ENCODE peak calls at places on chromosomes 13 and 19, in six cellular contexts. Z is suprapubic skin, L is upper lobe of left lung, K is transverse colon, O is tibial nerve, F is stomach. G is an unnamed sample.

GRCh38 chr13:107865643-107866006 is 349.7 kb downstream of the LIG4 start:
- DNase-seq in Z (no peak), L (no peak), K (no peak), O (no peak), F (no peak), G (no peak)

GRCh38 chr13:99377641-99378040 is 70.4 kb upstream of the GPR183 start:
- DNase-seq in Z (no peak), L (no peak), K (no peak), O (no peak), F (no peak), G (no peak)

GRCh38 chr13:37192986-37193385 is 87.5 kb upstream of the CSNK1A1L start:
- DNase-seq in Z (no peak), L (no peak), K (no peak), O (no peak), F (no peak), G (no peak)

GRCh38 chr19:42601811-42602443 is 7.2 kb upstream of the CEACAM8 start:
- DNase-seq in Z (no peak), L (no peak), K (no peak), O (no peak), F (no peak), G (no peak)

GRCh38 chr19:407501-408440 is 1.2 kb downstream of the C2CD4C start:
- DNase-seq in Z (peak), L (peak), K (no peak), O (no peak), F (no peak), G (peak)

GRCh38 chr19:9971341-9971897 is 35.1 kb upstream of the OLFM2 start:
- DNase-seq in Z (no peak), L (no peak), K (no peak), O (no peak), F (no peak), G (no peak)

GRCh38 chr19:53868091-53868891 is 608 bp downstream of the MYADM start:
- DNase-seq in Z (peak), L (peak), K (peak), O (no peak), F (peak), G (peak)

GRCh38 chr19:39681416-39681815 is 22.9 kb upstream of the LGALS14 start:
- DNase-seq in Z (no peak), L (no peak), K (no peak), O (no peak), F (no peak), G (no peak)

GRCh38 chr19:11381535-11382369 is 2.4 kb downstream of the EPOR start:
- DNase-seq in Z (peak), L (peak), K (peak), O (no peak), F (peak), G (peak)

GRCh38 chr19:33515921-33516320 is 5.7 kb downstream of the PEPD start:
- DNase-seq in Z (no peak), L (no peak), K (no peak), O (no peak), F (no peak), G (no peak)

GRCh38 chr19:15379996-15380647 is 535 bp upstream of the AKAP8 start:
- DNase-seq in Z (no peak), L (no peak), K (peak), O (no peak), F (peak), G (no peak)

GRCh38 chr13:51357928-51358595 is 18.6 kb downstream of the SERPINE3 start:
- DNase-seq in Z (no peak), L (no peak), K (no peak), O (no peak), F (no peak), G (no peak)

GRCh38 chr13:39970177-39970846 is 314.9 kb downstream of the COG6 start:
- DNase-seq in Z (no peak), L (no peak), K (no peak), O (no peak), F (no peak), G (no peak)

GRCh38 chr19:41811036-41811435 is 14.6 kb downstream of the CEACAM3 start:
- DNase-seq in Z (no peak), L (no peak), K (no peak), O (no peak), F (no peak), G (no peak)

GRCh38 chr19:11480927-11481776 is at the start of gene ELAVL3:
- DNase-seq in Z (no peak), L (peak), K (no peak), O (no peak), F (no peak), G (peak)

GRCh38 chr13:60757481-60757880 is 360.5 kb downstream of the TDRD3 start:
- DNase-seq in Z (no peak), L (no peak), K (no peak), O (no peak), F (no peak), G (no peak)

GRCh38 chr13:80706164-80706471 is 365.2 kb upstream of the SPRY2 start:
- DNase-seq in Z (no peak), L (peak), K (no peak), O (no peak), F (no peak), G (no peak)

GRCh38 chr19:13117772-13118423 is at the start of gene NACC1:
- DNase-seq in Z (peak), L (peak), K (peak), O (peak), F (peak), G (peak)

GRCh38 chr19:15666883-15667282 is 6.0 kb upstream of the CYP4F12 start:
- DNase-seq in Z (no peak), L (no peak), K (peak), O (no peak), F (peak), G (no peak)

GRCh38 chr13:85512421-85512820 is 286.8 kb downstream of the SLITRK6 start:
- DNase-seq in Z (no peak), L (no peak), K (no peak), O (no peak), F (no peak), G (no peak)
- TF ChIP-seq EP300 in Z (no peak), L (no peak), K (no peak), O (no peak), F (no peak), G (no peak)

GRCh38 chr13:41133951-41134350 is 1.3 kb upstream of the KBTBD6 start:
- DNase-seq in Z (no peak), L (no peak), K (no peak), O (no peak), F (no peak), G (no peak)

GRCh38 chr13:41136396-41137031 is 3.9 kb upstream of the KBTBD6 start:
- DNase-seq in Z (no peak), L (no peak), K (no peak), O (no peak), F (no peak), G (no peak)

GRCh38 chr13:41130356-41130755 is 2.2 kb downstream of the KBTBD6 start:
- DNase-seq in Z (no peak), L (no peak), K (no peak), O (no peak), F (no peak), G (no peak)

GRCh38 chr13:41137241-41137640 is 4.6 kb upstream of the KBTBD6 start:
- DNase-seq in Z (no peak), L (no peak), K (no peak), O (no peak), F (no peak), G (no peak)

GRCh38 chr13:41132512-41133152 is at the start of gene KBTBD6:
- DNase-seq in Z (peak), L (peak), K (peak), O (peak), F (peak), G (peak)
- TF ChIP-seq EP300 in Z (no peak), L (no peak), K (no peak), O (peak), F (no peak), G (no peak)

GRCh38 chr19:2600914-2601870 is 101.3 kb downstream of the GNG7 start:
- DNase-seq in Z (no peak), L (no peak), K (no peak), O (no peak), F (no peak), G (no peak)

GRCh38 chr19:2607712-2608601 is 94.5 kb downstream of the GNG7 start:
- DNase-seq in Z (no peak), L (peak), K (peak), O (no peak), F (no peak), G (no peak)

GRCh38 chr19:2603320-2603719 is 99.2 kb downstream of the GNG7 start:
- DNase-seq in Z (peak), L (peak), K (no peak), O (no peak), F (no peak), G (no peak)

GRCh38 chr19:2604747-2605329 is 97.7 kb downstream of the GNG7 start:
- DNase-seq in Z (peak), L (no peak), K (no peak), O (no peak), F (no peak), G (no peak)

DNA sequence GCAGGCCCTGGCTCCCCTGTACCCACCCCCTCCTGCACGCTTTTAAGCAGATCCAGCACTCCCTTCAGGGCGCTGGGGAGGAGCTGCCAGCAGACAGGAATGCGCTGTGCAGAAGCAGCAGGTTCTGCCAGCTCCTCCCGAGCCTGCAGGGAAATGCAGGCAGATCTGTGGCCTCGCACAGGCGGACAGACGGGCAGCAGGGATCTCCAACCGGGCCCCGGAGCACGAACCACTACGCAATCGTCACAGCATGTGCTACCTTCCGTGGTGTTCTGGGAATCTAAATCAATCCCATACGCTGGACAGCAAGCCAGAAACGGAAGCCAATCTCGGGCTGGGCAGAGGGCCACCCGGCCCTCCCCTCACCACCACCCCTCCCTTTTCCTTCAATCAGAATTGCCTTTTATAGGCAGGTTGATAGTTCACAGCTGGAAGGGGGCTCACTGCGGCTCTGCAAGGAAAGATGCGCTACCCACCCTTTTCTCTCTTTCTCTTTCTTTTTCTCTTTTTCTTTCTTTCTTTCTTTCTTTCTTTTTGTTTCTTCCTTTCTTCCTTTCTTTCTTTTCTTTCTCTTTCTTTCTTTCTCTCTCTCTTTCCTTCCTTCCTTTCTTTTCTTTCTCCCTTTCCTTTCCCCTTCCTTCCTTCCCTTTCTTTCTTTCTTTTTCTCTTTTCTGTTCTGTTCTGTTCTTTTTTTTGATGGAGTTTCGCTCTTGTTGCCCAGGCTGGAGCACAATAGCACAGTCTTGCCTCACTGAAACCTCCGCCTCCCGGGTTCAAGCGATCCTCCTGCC is 99.9 kb downstream of the GNG7 start:
- DNase-seq in Z (peak), L (peak), K (peak), O (peak), F (peak), G (peak)
- TF ChIP-seq EP300 in Z (peak), L (no peak), K (peak), O (peak), F (peak), G (peak)

DNA sequence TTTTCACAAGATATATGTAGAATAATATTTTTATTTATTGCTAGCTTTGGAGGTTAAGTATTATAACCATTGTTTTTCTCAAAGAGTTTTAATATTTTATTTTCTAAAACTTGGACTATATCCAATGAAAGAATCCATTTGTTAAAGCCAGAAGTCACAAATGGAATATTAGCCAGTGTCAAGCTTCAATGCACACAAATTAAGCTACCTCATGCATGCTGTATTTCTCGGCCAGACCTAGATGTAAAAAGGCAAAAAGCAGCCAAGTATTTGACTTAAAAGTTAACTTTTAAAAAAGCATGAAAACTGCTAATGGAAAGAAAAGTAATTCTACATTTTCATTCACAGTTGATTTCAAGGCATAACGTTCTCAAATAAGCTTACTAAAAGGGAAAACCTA is 160.0 kb upstream of the ATXN8OS start:
- DNase-seq in Z (no peak), L (no peak), K (no peak), O (no peak), F (no peak), G (no peak)
- TF ChIP-seq EP300 in Z (no peak), L (no peak), K (no peak), O (no peak), F (no peak), G (no peak)

GRCh38 chr19:50896591-50897190 is 14.5 kb downstream of the KLK4 start:
- DNase-seq in Z (no peak), L (no peak), K (no peak), O (no peak), F (no peak), G (no peak)
- TF ChIP-seq EP300 in Z (no peak), L (no peak), K (no peak), O (no peak), F (no peak), G (no peak)

GRCh38 chr19:4976412-4977298 is 7.7 kb downstream of the KDM4B start:
- DNase-seq in Z (peak), L (peak), K (peak), O (peak), F (peak), G (peak)
- TF ChIP-seq EP300 in Z (peak), L (no peak), K (peak), O (peak), F (peak), G (no peak)

DNA sequence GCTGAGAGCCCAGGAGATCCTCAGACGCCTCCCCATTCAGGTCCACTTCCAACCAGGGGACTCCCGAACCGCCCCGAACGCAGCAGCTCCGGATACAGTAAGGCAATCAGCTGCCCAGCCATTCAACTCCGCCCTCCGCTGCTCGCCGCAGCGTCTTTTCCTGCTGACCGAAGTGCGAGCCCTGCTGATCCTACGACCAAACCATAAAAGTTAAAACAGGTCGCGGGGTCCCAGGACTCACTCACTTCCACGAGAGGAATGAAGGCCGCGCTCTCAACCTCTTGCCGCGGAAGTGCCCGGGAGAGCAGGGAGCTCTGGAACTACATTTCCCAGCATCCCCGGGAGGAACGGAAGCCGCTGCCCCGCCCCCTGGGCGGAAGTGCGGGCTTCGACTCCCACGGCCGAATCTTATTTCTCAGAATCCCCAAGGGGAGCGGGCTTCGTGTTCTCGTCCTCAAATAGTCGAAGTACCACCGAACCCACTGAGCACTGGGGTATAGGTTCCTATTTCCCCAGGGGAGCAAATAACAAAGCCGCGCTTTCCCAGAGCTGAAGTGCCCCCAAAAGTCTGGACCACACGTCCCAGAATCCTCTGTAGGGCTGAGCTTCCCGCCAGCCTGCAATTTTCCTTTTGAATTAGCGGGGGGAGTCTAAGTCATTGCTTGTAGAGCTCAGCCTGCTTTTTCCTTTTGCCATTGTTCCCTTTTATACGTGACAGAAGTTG is at the start of gene ZNF45:
- DNase-seq in Z (peak), L (peak), K (peak), O (peak), F (peak), G (peak)
- TF ChIP-seq EP300 in Z (no peak), L (no peak), K (no peak), O (peak), F (no peak), G (no peak)

DNA sequence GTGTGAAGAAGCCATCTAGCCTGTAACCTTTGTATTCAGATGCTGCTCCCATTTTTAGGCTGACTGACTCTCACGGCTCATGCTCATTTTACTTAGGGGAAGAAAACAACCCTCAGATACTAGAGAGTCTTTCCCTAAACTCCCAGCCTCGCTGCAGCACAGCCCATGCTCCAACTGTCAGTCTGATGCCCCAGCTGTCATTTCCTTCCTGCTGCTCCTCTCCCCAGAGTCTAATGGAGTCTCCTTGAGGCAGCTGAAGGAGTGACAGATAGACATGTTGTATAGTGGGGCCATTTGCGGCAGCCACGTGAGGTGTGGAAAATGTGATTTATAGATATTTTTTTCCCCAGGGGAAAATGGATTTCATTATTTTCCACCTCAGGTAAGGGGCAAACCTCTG is 59.2 kb upstream of the OLFM4 start:
- DNase-seq in Z (no peak), L (no peak), K (no peak), O (no peak), F (no peak), G (no peak)
- TF ChIP-seq EP300 in Z (no peak), L (no peak), K (no peak), O (no peak), F (no peak), G (no peak)

DNA sequence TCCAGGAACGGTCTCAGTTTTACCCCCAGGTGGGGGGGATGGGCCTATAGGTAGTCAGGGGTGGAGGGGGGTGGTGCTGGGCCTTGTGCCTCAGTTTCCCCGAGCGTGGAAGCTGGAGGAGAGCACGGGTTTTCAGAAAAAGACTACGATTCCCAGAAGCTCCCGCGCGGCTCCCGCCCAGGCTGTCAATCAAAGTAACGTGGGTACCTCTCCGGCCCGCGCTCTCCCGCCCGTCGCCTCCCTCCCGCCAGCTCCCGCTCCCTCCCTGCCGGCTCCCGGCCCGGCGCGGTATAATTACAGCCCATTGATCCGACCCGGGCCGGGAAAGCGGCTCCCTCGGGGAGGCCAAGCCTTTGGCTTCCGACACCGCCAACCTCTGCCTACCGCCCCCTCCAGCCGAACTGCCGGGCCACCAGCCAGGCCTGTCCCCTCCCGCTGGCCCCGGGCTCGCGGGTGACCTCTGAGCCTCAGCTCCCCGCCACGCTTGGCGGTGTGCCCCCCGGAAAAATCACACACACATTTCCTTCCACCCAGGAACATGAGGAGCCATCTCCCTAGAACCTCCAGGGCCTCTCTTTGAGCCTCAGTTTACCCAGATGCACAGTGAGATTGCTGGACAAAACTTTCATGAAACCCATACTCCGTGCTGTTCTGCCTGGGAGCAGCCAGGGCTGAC is 7.2 kb upstream of the TLE2 start:
- DNase-seq in Z (peak), L (peak), K (peak), O (peak), F (peak), G (peak)
- TF ChIP-seq EP300 in Z (no peak), L (no peak), K (no peak), O (peak), F (no peak), G (no peak)

GRCh38 chr13:33662392-33662791 is 155.6 kb upstream of the RFC3 start:
- DNase-seq in Z (no peak), L (no peak), K (no peak), O (no peak), F (no peak), G (no peak)
- TF ChIP-seq EP300 in Z (no peak), L (no peak), K (no peak), O (no peak), F (no peak), G (no peak)